ENCODE peak calls at places on chromosome 6, in seven cellular contexts. O is ecto neural progenitor cell; T is GM13976; M is stimulated activated CD4-positive, alpha-beta T cell treated with anti-CD3 and anti-CD28 coated beads, Interleukin-2, amount 100 ng/mL, for 4 hours; A is fibroblast of villous mesenchyme; V is activated CD8-positive, alpha-beta memory T cell treated with anti-CD3 and anti-CD28 coated beads for 48 hours; X is effector memory CD8-positive, alpha-beta T cell. C is an unnamed sample.

GRCh38 chr6:25942561-25943147 is 12.2 kb upstream of the SLC17A2 start:
- DNase-seq in V (no peak), T (peak), O (no peak), A (peak), M (no peak), X (no peak), C (peak)

GRCh38 chr6:38427492-38428210 is 212.1 kb downstream of the BTBD9 start:
- DNase-seq in A (no peak), V (no peak), X (no peak), O (no peak), M (no peak), T (peak), C (no peak)

GRCh38 chr6:159828074-159828473 is 28.0 kb downstream of the PNLDC1 start:
- DNase-seq in X (no peak), T (no peak), A (no peak), V (no peak), O (no peak), M (no peak), C (peak)

GRCh38 chr6:4676016-4676415 is 100.2 kb upstream of the CDYL start:
- DNase-seq in O (no peak), A (no peak), V (no peak), X (no peak), T (no peak), M (no peak), C (no peak)

GRCh38 chr6:168286116-168286515 is 33.5 kb downstream of the DACT2 start:
- DNase-seq in O (no peak), X (no peak), M (no peak), T (no peak), V (no peak), A (no peak), C (no peak)

GRCh38 chr6:39892490-39893129 is 41.7 kb downstream of the MOCS1 start:
- DNase-seq in V (no peak), A (peak), O (peak), X (no peak), M (no peak), T (peak), C (peak)

GRCh38 chr6:12844284-12845223 is 128.0 kb downstream of the PHACTR1 start:
- DNase-seq in O (no peak), V (no peak), A (peak), M (no peak), X (no peak), T (peak), C (peak)

GRCh38 chr6:1904494-1904854 is 294.8 kb downstream of the FOXC1 start:
- DNase-seq in X (no peak), V (no peak), O (no peak), M (no peak), A (no peak), T (no peak), C (no peak)

GRCh38 chr6:160036790-160037206 is 67.9 kb downstream of the IGF2R start:
- DNase-seq in T (no peak), A (peak), X (no peak), V (no peak), O (peak), M (no peak), C (peak)

GRCh38 chr6:53947780-53948179 is 153.0 kb downstream of the LRRC1 start:
- DNase-seq in M (no peak), X (no peak), O (no peak), V (no peak), A (no peak), T (no peak), C (no peak)

GRCh38 chr6:113102761-113103160 is 754.4 kb upstream of the MARCKS start:
- DNase-seq in M (no peak), T (no peak), O (no peak), X (no peak), A (peak), V (no peak), C (peak)

GRCh38 chr6:96812077-96812703 is 25.1 kb downstream of the GPR63 start:
- DNase-seq in O (no peak), M (no peak), T (no peak), A (peak), V (no peak), X (no peak), C (peak)

GRCh38 chr6:98039876-98040605 is 757.0 kb upstream of the MMS22L start:
- DNase-seq in T (no peak), X (no peak), V (no peak), M (no peak), A (no peak), O (no peak), C (peak)

GRCh38 chr6:166553563-166554271 is 32.8 kb downstream of the RAMACL start:
- DNase-seq in A (peak), X (no peak), M (no peak), V (no peak), T (no peak), O (no peak), C (peak)

GRCh38 chr6:84093405-84094049 is 60.0 kb downstream of the MRAP2 start:
- DNase-seq in X (no peak), V (no peak), T (peak), M (no peak), A (peak), O (no peak), C (no peak)

GRCh38 chr6:112501705-112502104 is 154.6 kb downstream of the RFPL4B start:
- DNase-seq in T (no peak), M (no peak), X (no peak), O (peak), A (peak), V (no peak), C (peak)

GRCh38 chr6:110310861-110311446 is 47.2 kb downstream of the METTL24 start:
- DNase-seq in T (no peak), X (no peak), O (no peak), M (no peak), A (no peak), V (no peak), C (no peak)

GRCh38 chr6:163572612-163573011 is 158.1 kb downstream of the QKI start:
- DNase-seq in X (no peak), M (no peak), V (no peak), A (no peak), T (no peak), O (no peak), C (peak)

GRCh38 chr6:19268117-19268516 is 569.1 kb upstream of the ID4 start:
- DNase-seq in T (no peak), A (no peak), M (no peak), X (no peak), O (no peak), V (no peak), C (no peak)

GRCh38 chr6:156045416-156045815 is 589.8 kb upstream of the NOX3 start:
- DNase-seq in M (no peak), T (no peak), A (no peak), O (no peak), V (no peak), X (no peak), C (no peak)

C was measured in amniotic epithelial cell.